ENCODE peak calls at places on chromosomes 6 and 20, in six cellular contexts. U is body of pancreas, R is psoas muscle, B is esophagus muscularis mucosa, Y is OCI-LY7, L is cardiac muscle cell. E is an unnamed sample.
A peak's percentile ranks its signal among the peaks of the same experiment; 100 is the strongest.

GRCh38 chr20:37505263-37506165 is 15.5 kb upstream of the NNAT start:
- DNase-seq in U (no peak), R (no peak), B (no peak), Y (no peak), L (no peak), E (no peak)

GRCh38 chr6:81767163-81768000 is 14.9 kb upstream of the TENT5A start:
- DNase-seq in U (peak; percentile 16), R (no peak), B (no peak), Y (no peak), L (no peak), E (no peak)

GRCh38 chr6:91485047-91485446 is 898.2 kb upstream of the MAP3K7 start:
- DNase-seq in U (no peak), R (no peak), B (no peak), Y (no peak), L (no peak), E (no peak)

GRCh38 chr6:104705095-104705707 is 154.5 kb downstream of the HACE1 start:
- DNase-seq in U (no peak), R (no peak), B (no peak), Y (peak; percentile 52), L (no peak), E (no peak)

GRCh38 chr20:59010995-59011873 is 4.2 kb upstream of the CTSZ start:
- DNase-seq in U (no peak), R (no peak), B (no peak), Y (no peak), L (no peak), E (peak; percentile 70)

GRCh38 chr6:32852018-32852843 is 1.3 kb downstream of the TAP1 start:
- DNase-seq in U (no peak), R (peak; percentile 38), B (peak; percentile 92), Y (no peak), L (no peak), E (peak; percentile 68)

GRCh38 chr6:157762636-157763035 is 60.4 kb upstream of the SNX9 start:
- DNase-seq in U (no peak), R (no peak), B (peak; percentile 47), Y (peak; percentile 51), L (no peak), E (peak; percentile 42)

GRCh38 chr6:33826537-33826936 is 22.7 kb upstream of the MLN start:
- DNase-seq in U (no peak), R (no peak), B (no peak), Y (peak; percentile 13), L (no peak), E (no peak)

GRCh38 chr6:138403324-138403800 is 661 bp upstream of the HEBP2 start:
- DNase-seq in U (peak; percentile 43), R (peak; percentile 57), B (peak; percentile 90), Y (peak; percentile 36), L (peak; percentile 37), E (no peak)

GRCh38 chr6:169829786-169830185 is 78.4 kb downstream of the ERMARD start:
- DNase-seq in U (no peak), R (no peak), B (peak; percentile 91), Y (no peak), L (no peak), E (peak; percentile 40)

GRCh38 chr6:93721386-93722048 is 302.2 kb upstream of the EPHA7 start:
- DNase-seq in U (no peak), R (no peak), B (no peak), Y (peak; percentile 0), L (peak; percentile 60), E (no peak)

GRCh38 chr6:8930009-8930408 is 494.7 kb upstream of the SLC35B3 start:
- DNase-seq in U (no peak), R (no peak), B (no peak), Y (no peak), L (no peak), E (no peak)

GRCh38 chr6:90388395-90388794 is 91.8 kb upstream of the BACH2 start:
- DNase-seq in U (no peak), R (no peak), B (no peak), Y (no peak), L (no peak), E (no peak)

GRCh38 chr6:128188678-128189077 is 287.8 kb upstream of the THEMIS start:
- DNase-seq in U (no peak), R (no peak), B (no peak), Y (no peak), L (no peak), E (no peak)

GRCh38 chr6:115945306-115945705 is 115.4 kb downstream of the FRK start:
- DNase-seq in U (no peak), R (no peak), B (no peak), Y (no peak), L (no peak), E (no peak)

GRCh38 chr6:36700071-36700811 is 2.6 kb downstream of the RAB44 start:
- DNase-seq in U (no peak), R (no peak), B (no peak), Y (no peak), L (no peak), E (no peak)

GRCh38 chr6:36700812-36701211 is 3.2 kb downstream of the RAB44 start:
- DNase-seq in U (no peak), R (no peak), B (no peak), Y (no peak), L (no peak), E (no peak)

GRCh38 chr6:36698871-36699271 is 1.2 kb downstream of the RAB44 start:
- DNase-seq in U (no peak), R (no peak), B (no peak), Y (no peak), L (no peak), E (no peak)

GRCh38 chr6:36698196-36698595 is 570 bp downstream of the RAB44 start:
- DNase-seq in U (no peak), R (no peak), B (no peak), Y (no peak), L (no peak), E (no peak)

GRCh38 chr6:36699290-36699689 is 1.7 kb downstream of the RAB44 start:
- DNase-seq in U (no peak), R (no peak), B (no peak), Y (no peak), L (no peak), E (no peak)
- H3K4me3 ChIP-seq in U (no peak overlapping the region), R (no peak overlapping the region), B (no peak overlapping the region), Y (no peak overlapping the region), L (no peak overlapping the region), E (no peak overlapping the region)

GRCh38 chr20:49259284-49259683 is 18.6 kb downstream of the ZNFX1 start:
- DNase-seq in U (no peak), R (no peak), B (no peak), Y (no peak), L (no peak), E (no peak)
- H3K36me3 ChIP-seq in U (peaks cover 6% of the 10 kb centered on the region), R (peaks cover 28% of the 10 kb centered on the region), B (peaks cover 100% of the 10 kb centered on the region), Y (peaks cover 88% of the 10 kb centered on the region), L (peaks cover 49% of the 10 kb centered on the region), E (peaks cover 99% of the 10 kb centered on the region)

GRCh38 chr6:20554817-20555216 is 20.6 kb downstream of the CDKAL1 start:
- DNase-seq in U (no peak), R (no peak), B (no peak), Y (no peak), L (no peak), E (no peak)
- H3K4me3 ChIP-seq in U (no peak overlapping the region), R (no peak overlapping the region), B (no peak overlapping the region), Y (no peak overlapping the region), L (no peak overlapping the region), E (no peak overlapping the region)

DNA sequence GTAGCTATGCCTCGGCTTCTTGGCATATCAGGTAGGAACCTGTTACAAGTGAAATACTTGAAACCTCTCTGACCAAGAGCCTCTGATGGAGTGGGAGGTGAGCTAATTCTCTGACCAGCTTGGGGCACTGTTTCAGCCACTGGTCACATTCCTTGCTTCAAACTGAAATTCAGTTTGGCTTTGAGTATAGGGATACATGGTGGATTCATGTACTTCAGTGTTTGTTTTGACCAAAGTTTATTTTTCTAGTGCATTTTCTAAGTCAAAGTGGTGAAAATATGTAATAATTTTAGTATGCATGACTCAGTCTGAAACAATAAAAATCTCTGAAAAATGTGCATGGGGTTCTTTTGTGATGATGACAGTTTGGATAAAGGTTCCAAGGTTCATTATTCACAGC is 18.6 kb downstream of the TTPAL start:
- DNase-seq in U (no peak), R (no peak), B (no peak), Y (no peak), L (no peak), E (no peak)
- H3K36me3 ChIP-seq in U (no peaks in the 10 kb centered on the region), R (peaks cover 9% of the 10 kb centered on the region), B (peaks cover 100% of the 10 kb centered on the region), Y (peaks cover 92% of the 10 kb centered on the region), L (peaks cover 30% of the 10 kb centered on the region), E (peaks cover 71% of the 10 kb centered on the region)

GRCh38 chr20:9506964-9507369 is 7.4 kb upstream of the LAMP5 start:
- DNase-seq in U (no peak), R (no peak), B (no peak), Y (no peak), L (no peak), E (no peak)
- H3K4me3 ChIP-seq in U (no peak overlapping the region), R (peak overlapping the region; percentile 34), B (peak overlapping the region; percentile 15), Y (no peak overlapping the region), L (no peak overlapping the region), E (no peak overlapping the region)

GRCh38 chr20:1927217-1927616 is 32.0 kb downstream of the SIRPA start:
- DNase-seq in U (no peak), R (no peak), B (no peak), Y (no peak), L (no peak), E (no peak)
- H3K36me3 ChIP-seq in U (no peaks in the 10 kb centered on the region), R (no peaks in the 10 kb centered on the region), B (peaks cover 54% of the 10 kb centered on the region), Y (no peaks in the 10 kb centered on the region), L (peaks cover 14% of the 10 kb centered on the region), E (peaks cover 17% of the 10 kb centered on the region)

DNA sequence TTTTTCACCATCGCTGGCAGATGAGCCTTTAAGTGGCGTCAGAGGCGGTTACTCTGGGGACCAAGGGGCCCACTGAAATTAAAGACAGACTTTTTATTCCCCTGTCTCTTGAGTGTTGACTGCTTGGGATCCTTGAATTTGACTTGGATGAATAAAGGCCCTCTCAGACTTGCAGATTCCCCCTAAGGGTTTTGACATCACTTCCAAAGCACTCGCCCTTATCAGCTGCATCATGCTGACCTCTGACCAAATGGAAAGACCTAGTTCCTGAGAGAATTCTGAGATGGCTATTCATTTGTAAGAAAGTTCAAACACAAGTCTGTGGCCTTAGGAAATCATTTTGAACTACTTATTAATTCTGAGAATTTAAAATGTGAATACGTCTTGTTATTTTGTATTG is 13.5 kb upstream of the MOXD1 start:
- DNase-seq in U (no peak), R (no peak), B (no peak), Y (no peak), L (no peak), E (no peak)
- H3K4me3 ChIP-seq in U (no peak overlapping the region), R (no peak overlapping the region), B (no peak overlapping the region), Y (no peak overlapping the region), L (no peak overlapping the region), E (no peak overlapping the region)